ENCODE peak calls at places on chromosomes 1 and 21, in nine cellular contexts. W is HCT116, X is brain microvascular endothelial cell, B is foreskin fibroblast, I is fibroblast of mammary gland, P is IMR-90, J is transverse colon, T is NB4, S is HL-60. O is an unnamed sample.

GRCh38 chr1:36450919-36451305 is 661 bp upstream of the OSCP1 start:
- DNase-seq in P (no peak), W (no peak), X (no peak), S (no peak), B (no peak), I (no peak), T (no peak), J (no peak), O (no peak)

GRCh38 chr1:16122361-16122881 is 33.4 kb downstream of the EPHA2 start:
- DNase-seq in J (no peak), P (peak; percentile 44), B (peak; percentile 53), T (no peak), X (no peak), W (no peak), I (peak; percentile 58), S (no peak), O (peak; percentile 66)

GRCh38 chr1:52641307-52641706 is 8.3 kb downstream of the SHISAL2A start:
- DNase-seq in X (no peak), J (no peak), I (no peak), T (peak; percentile 30), W (no peak), B (no peak), S (peak; percentile 60), P (no peak), O (no peak)

GRCh38 chr1:68136187-68136586 is 85.8 kb upstream of the DIRAS3 start:
- DNase-seq in W (no peak), I (peak; percentile 33), J (no peak), X (no peak), T (no peak), P (peak; percentile 34), B (no peak), S (no peak), O (peak; percentile 15)

GRCh38 chr1:204089044-204089751 is 16.3 kb downstream of the SOX13 start:
- DNase-seq in T (no peak), J (peak; percentile 68), I (peak; percentile 87), X (no peak), W (no peak), B (peak; percentile 83), S (no peak), P (no peak), O (peak; percentile 28)

GRCh38 chr1:215264649-215265048 is 182.1 kb downstream of the KCNK2 start:
- DNase-seq in T (no peak), B (no peak), S (no peak), I (no peak), J (no peak), W (no peak), X (no peak), P (no peak), O (no peak)

GRCh38 chr1:95003433-95003738 is 69.4 kb downstream of the ALG14 start:
- DNase-seq in T (no peak), J (no peak), P (peak; percentile 52), S (no peak), X (no peak), B (peak; percentile 82), I (peak; percentile 64), W (no peak), O (no peak)

GRCh38 chr1:117284408-117285215 is 73.9 kb upstream of the VTCN1 start:
- DNase-seq in T (peak; percentile 65), X (peak; percentile 33), I (peak; percentile 73), S (peak; percentile 21), J (no peak), P (peak; percentile 79), W (peak; percentile 57), B (peak; percentile 76), O (peak; percentile 73)

GRCh38 chr1:9920606-9921005 is 10.5 kb upstream of the CTNNBIP1 start:
- DNase-seq in X (no peak), T (no peak), P (no peak), B (no peak), J (no peak), W (no peak), I (no peak), S (no peak), O (no peak)

DNA sequence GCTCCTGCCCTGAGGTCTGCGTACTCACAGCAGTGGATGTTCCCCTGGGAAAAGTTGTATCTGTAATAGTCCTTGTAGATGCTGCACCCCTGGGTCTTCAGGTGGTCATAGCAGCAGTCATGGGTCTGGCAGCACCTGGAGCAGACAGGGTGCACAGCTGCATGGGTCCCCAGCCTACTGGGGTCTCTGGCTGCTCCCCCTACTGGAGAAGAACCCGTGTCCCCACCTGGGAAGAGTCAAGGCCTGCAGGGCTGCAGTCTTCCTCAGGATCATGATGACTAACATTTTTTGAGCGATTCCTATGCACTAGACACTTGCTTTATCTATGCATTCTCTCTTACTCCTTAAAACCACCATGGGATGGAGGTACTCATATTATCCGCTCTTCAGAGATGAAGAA is 3.9 kb downstream of the PLA2G2D start:
- DNase-seq in B (no peak), J (no peak), X (no peak), T (no peak), S (no peak), I (no peak), W (no peak), P (no peak), O (no peak)
- TF ChIP-seq CTCF in B (no peak), J (no peak), X (no peak), T (peak; percentile 11), S (no peak), I (no peak), W (peak; percentile 21), P (no peak), O (no peak)

GRCh38 chr1:181541947-181542346 is 58.6 kb downstream of the CACNA1E start:
- DNase-seq in S (no peak), B (no peak), W (no peak), P (peak; percentile 4), X (peak; percentile 1), I (peak; percentile 34), J (no peak), T (no peak), O (no peak)
- H3K4me3 ChIP-seq in S (no peak overlapping the region), B (no peak overlapping the region), W (no peak overlapping the region), P (no peak overlapping the region), X (no peak overlapping the region), I (no peak overlapping the region), J (no peak overlapping the region), T (no peak overlapping the region), O (no peak overlapping the region)

GRCh38 chr1:168949672-168950071 is 156.8 kb upstream of the ATP1B1 start:
- DNase-seq in P (no peak), W (no peak), X (no peak), T (no peak), J (no peak), B (no peak), S (no peak), I (no peak), O (no peak)

GRCh38 chr1:168942165-168942564 is 164.3 kb upstream of the ATP1B1 start:
- DNase-seq in I (no peak), X (no peak), S (no peak), B (no peak), P (no peak), T (no peak), W (no peak), J (no peak), O (no peak)

GRCh38 chr1:168947039-168947438 is 159.5 kb upstream of the ATP1B1 start:
- DNase-seq in T (no peak), S (no peak), X (no peak), W (no peak), J (no peak), I (no peak), P (no peak), B (no peak), O (no peak)

GRCh38 chr1:168939947-168940223 is 166.6 kb upstream of the ATP1B1 start:
- DNase-seq in X (no peak), J (no peak), T (no peak), B (no peak), I (no peak), S (no peak), W (no peak), P (no peak), O (no peak)

GRCh38 chr1:168945870-168946269 is 160.6 kb upstream of the ATP1B1 start:
- DNase-seq in S (no peak), X (peak; percentile 7), B (peak; percentile 21), W (no peak), P (no peak), T (no peak), J (peak; percentile 77), I (peak; percentile 3), O (no peak)
- TF ChIP-seq CTCF in S (no peak), X (no peak), B (no peak), W (no peak), P (no peak), T (no peak), J (no peak), I (no peak), O (no peak)

GRCh38 chr21:45640888-45641479 is 2.5 kb upstream of the PCBP3 start:
- DNase-seq in P (peak; percentile 18), W (no peak), I (peak; percentile 72), T (no peak), J (peak; percentile 52), X (peak; percentile 61), B (peak; percentile 81), S (no peak), O (peak; percentile 64)

GRCh38 chr21:45643021-45643980 is at the start of gene PCBP3:
- DNase-seq in X (peak; percentile 93), S (peak; percentile 92), B (peak; percentile 97), I (peak; percentile 94), P (peak; percentile 89), T (peak; percentile 87), W (peak; percentile 61), J (peak; percentile 98), O (peak; percentile 97)

GRCh38 chr21:45644041-45644906 is 749 bp downstream of the PCBP3 start:
- DNase-seq in S (no peak), W (no peak), P (no peak), J (no peak), T (peak; percentile 54), B (peak; percentile 69), I (no peak), X (no peak), O (peak; percentile 19)

GRCh38 chr21:45641480-45642035 is 2.0 kb upstream of the PCBP3 start:
- DNase-seq in W (no peak), I (no peak), P (no peak), S (no peak), X (no peak), B (no peak), J (no peak), T (no peak), O (no peak)

DNA sequence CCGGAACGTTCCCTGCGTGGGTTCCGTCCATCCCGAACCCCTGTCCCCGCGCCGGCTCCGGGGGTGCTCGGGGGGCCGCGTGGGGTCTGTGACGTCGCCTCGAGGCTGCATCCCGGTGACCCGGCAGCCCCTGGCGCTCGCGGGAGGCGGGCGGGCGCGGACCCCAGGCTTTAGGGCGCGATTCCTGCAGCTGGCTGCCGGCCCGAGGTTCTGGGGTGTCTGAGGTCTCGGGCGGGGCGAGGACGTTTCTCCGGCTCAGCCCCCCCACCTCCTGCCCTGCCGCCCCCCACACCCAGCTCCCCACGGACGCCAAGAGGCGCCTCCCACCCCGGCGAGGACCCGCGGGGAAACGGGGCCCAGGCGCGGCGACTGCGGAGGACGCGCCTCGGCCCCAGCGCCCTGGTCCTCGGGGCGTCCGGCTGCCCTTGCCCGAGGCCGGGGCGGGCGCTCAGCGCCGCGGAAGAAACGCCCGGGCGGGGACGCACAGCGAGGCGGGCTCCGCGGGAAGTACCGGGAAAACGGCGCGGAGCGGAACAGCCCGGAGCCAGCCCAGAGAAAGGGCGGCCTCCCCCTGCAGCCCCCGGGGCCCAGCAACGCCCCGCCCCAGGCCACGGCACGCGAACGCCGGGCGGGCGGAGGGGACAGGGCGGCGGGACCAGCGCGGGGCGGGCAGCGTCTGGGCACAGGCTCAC is 1.3 kb upstream of the PCBP3 start:
- DNase-seq in P (no peak), B (no peak), W (no peak), I (no peak), S (no peak), J (no peak), X (no peak), T (peak; percentile 20), O (no peak)
- H3K4me3 ChIP-seq in P (peak overlapping the region; percentile 28), B (no peak overlapping the region), W (no peak overlapping the region), I (no peak overlapping the region), S (peak overlapping the region; percentile 23), J (peak overlapping the region; percentile 33), X (no peak overlapping the region), T (no peak overlapping the region), O (peak overlapping the region; percentile 15)

GRCh38 chr1:6628971-6629479 is 4.4 kb downstream of the THAP3 start:
- DNase-seq in J (no peak), I (no peak), P (no peak), B (no peak), W (no peak), X (no peak), S (no peak), T (no peak), O (no peak)
- TF ChIP-seq CTCF in J (no peak), I (no peak), P (no peak), B (no peak), W (no peak), X (no peak), S (no peak), T (no peak), O (no peak)